ENCODE peak calls at places on chromosomes 7 and 10, in nine cellular contexts. Y, Q, Z, M, S, K, U, P and D are unnamed samples.

GRCh38 chr10:4683137-4683536 is 142.9 kb upstream of the AKR1E2 start:
- DNase-seq in Y (no peak), Q (no peak), Z (no peak), M (no peak), S (no peak), K (no peak), U (no peak), P (no peak), D (no peak)

GRCh38 chr7:129780257-129781127 is 169.0 kb downstream of the NRF1 start:
- DNase-seq in Y (peak; percentile 96), Q (no peak), Z (peak; percentile 71), M (no peak), S (peak; percentile 42), K (peak; percentile 76), U (peak; percentile 78), P (no peak), D (no peak)

GRCh38 chr7:2969398-2970306 is 74.0 kb downstream of the CARD11 start:
- DNase-seq in Y (no peak), Q (no peak), Z (no peak), M (no peak), S (no peak), K (no peak), U (no peak), P (no peak), D (no peak)

GRCh38 chr10:82942572-82943091 is 1067.6 kb downstream of the NRG3 start:
- DNase-seq in Y (peak; percentile 19), Q (no peak), Z (no peak), M (peak; percentile 67), S (peak; percentile 11), K (no peak), U (no peak), P (peak; percentile 62), D (no peak)

GRCh38 chr10:30848396-30849032 is 183.2 kb downstream of the ZNF438 start:
- DNase-seq in Y (no peak), Q (no peak), Z (no peak), M (no peak), S (no peak), K (no peak), U (no peak), P (no peak), D (no peak)

GRCh38 chr7:2403718-2404648 is 572 bp downstream of the CHST12 start:
- DNase-seq in Y (peak; percentile 56), Q (no peak), Z (peak; percentile 78), M (peak; percentile 22), S (no peak), K (peak; percentile 41), U (peak; percentile 52), P (peak; percentile 42), D (peak; percentile 51)

GRCh38 chr10:91816986-91817385 is 18.8 kb downstream of the TNKS2 start:
- DNase-seq in Y (no peak), Q (no peak), Z (no peak), M (no peak), S (no peak), K (no peak), U (no peak), P (no peak), D (no peak)

GRCh38 chr10:58435297-58435696 is 50.1 kb downstream of the TFAM start:
- DNase-seq in Y (no peak), Q (no peak), Z (no peak), M (peak; percentile 94), S (no peak), K (peak; percentile 52), U (no peak), P (peak; percentile 96), D (no peak)

GRCh38 chr7:74094224-74095095 is 10.9 kb downstream of the LIMK1 start:
- DNase-seq in Y (peak; percentile 64), Q (peak; percentile 80), Z (peak; percentile 70), M (peak; percentile 89), S (peak; percentile 71), K (peak; percentile 74), U (peak; percentile 68), P (peak; percentile 84), D (peak; percentile 18)

GRCh38 chr10:121449457-121450045 is 148.7 kb downstream of the FGFR2 start:
- DNase-seq in Y (peak; percentile 14), Q (no peak), Z (no peak), M (no peak), S (no peak), K (no peak), U (no peak), P (no peak), D (no peak)

GRCh38 chr10:8665322-8665721 is 610.8 kb downstream of the GATA3 start:
- DNase-seq in Y (no peak), Q (no peak), Z (no peak), M (no peak), S (peak; percentile 17), K (no peak), U (no peak), P (no peak), D (no peak)

GRCh38 chr10:129800796-129801340 is 163.2 kb downstream of the EBF3 start:
- DNase-seq in Y (no peak), Q (no peak), Z (no peak), M (no peak), S (no peak), K (no peak), U (no peak), P (no peak), D (no peak)

GRCh38 chr7:46352335-46352954 is 431.4 kb upstream of the IGFBP3 start:
- DNase-seq in Y (peak; percentile 43), Q (peak; percentile 55), Z (peak; percentile 87), M (peak; percentile 71), S (no peak), K (peak; percentile 33), U (peak; percentile 52), P (peak; percentile 76), D (peak; percentile 65)

GRCh38 chr10:118951218-118951617 is 78.3 kb upstream of the NANOS1 start:
- DNase-seq in Y (no peak), Q (no peak), Z (no peak), M (no peak), S (no peak), K (no peak), U (no peak), P (no peak), D (no peak)

GRCh38 chr7:81170291-81170690 is 251.4 kb upstream of the SEMA3C start:
- DNase-seq in Y (no peak), Q (no peak), Z (no peak), M (no peak), S (no peak), K (no peak), U (no peak), P (no peak), D (no peak)

GRCh38 chr7:21318190-21318915 is 109.5 kb upstream of the SP4 start:
- DNase-seq in Y (no peak), Q (no peak), Z (no peak), M (peak; percentile 37), S (no peak), K (peak; percentile 5), U (no peak), P (no peak), D (no peak)

DNA sequence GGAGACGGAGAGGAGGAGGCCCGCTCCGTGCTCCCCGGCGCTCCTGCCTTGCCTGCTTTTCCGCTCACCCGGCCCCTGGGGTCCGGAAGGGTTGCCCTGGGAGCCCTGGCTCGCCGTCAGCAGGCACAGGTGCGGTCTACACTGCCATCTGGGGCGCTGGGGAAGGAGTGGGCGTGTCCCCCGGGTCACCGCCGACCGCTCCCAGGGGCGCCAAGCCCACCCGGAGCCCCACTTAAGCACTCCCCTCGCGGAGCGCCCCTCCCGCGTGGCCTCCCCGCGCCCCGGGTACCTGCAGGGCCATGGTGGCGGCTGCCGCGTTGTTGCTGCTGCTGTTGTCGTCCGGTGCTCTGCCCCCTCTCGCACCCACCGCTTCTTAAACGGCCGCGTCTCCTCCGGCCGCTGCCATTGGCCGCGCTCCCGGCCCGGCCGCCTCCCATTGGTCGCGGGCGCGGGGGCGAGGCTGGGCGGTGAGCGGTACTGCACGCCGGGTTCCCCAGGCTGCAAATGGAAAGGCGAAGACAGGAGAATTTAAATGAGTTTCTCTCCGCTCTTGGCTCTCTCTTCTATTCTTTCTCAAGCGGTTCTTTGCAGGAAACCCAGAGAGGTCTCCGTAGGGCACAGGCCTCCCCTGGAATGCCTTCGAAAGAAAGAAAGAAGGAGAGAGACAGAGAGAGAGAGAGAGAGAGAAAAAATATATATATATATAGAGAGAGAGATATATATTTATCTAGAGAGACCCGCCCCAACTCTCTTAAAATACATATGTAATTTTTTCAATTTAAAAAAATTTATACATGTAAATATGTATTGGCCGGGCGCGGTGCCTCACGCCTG is at the start of gene ACBD7:
- DNase-seq in Y (peak; percentile 86), Q (peak; percentile 93), Z (peak; percentile 94), M (peak; percentile 61), S (peak; percentile 16), K (peak; percentile 93), U (peak; percentile 86), P (peak; percentile 81), D (peak; percentile 87)
- TF ChIP-seq CTCF in Y (peak; percentile 59), Q (no peak), Z (peak; percentile 45), M (no peak), S (no peak), K (peak; percentile 16), U (peak; percentile 43), P (peak; percentile 29), D (peak; percentile 29)

GRCh38 chr10:19347592-19347991 is 299.0 kb downstream of the MALRD1 start:
- DNase-seq in Y (no peak), Q (no peak), Z (peak; percentile 39), M (peak; percentile 4), S (no peak), K (peak; percentile 23), U (peak; percentile 10), P (peak; percentile 7), D (peak; percentile 12)
- TF ChIP-seq CTCF in Y (no peak), Q (peak; percentile 3), Z (peak; percentile 63), M (no peak), S (no peak), K (peak; percentile 49), U (peak; percentile 34), P (peak; percentile 11), D (no peak)

DNA sequence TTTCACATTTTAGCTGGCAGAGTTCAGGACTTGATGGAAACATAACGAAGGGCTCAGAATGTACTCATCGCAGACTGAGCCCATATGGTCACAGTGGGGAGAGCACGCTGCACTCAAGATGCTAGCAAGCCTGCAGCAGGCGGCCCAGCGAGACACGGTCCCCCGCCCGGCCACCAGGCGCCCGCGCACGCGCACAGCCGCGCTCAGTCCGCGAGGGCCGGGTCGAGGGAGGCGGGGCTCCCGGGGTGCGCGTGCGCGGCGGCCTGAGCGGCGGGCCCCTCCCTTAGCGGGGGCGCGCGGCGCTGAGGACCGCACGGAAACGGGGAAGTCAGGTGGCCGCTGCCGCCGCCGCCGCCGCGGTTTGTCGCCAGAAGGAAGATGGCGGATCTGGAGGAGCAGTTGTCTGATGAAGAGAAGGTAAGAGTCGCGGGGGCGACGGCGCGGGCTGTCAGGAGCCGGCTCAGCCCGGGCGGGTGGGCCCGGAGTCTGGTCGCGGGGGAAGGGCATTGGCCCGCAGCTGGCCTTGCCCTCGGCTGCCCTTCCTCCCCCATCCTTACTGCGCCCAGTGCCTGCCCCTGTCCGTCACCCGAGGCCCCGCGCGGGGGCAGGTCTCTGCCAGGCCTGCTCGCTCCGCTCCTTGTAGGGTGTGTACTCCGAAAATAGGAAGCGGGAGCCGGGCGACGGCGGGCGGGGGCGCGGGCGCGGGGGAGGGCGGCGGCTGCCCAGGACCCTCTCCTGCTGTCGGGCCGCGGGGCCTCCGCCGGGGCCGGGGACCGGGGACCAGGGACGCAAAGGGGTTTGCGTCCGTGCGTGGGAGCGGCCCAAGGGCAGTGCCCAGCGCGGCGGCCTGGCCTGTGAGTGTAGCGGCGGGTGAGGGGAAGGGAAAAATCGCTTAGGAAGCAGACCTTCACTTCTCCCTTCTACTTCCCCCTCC is at the start of gene CAPZA2:
- DNase-seq in Y (peak; percentile 94), Q (peak; percentile 100), Z (peak; percentile 96), M (peak; percentile 89), S (peak; percentile 64), K (peak; percentile 95), U (peak; percentile 97), P (peak; percentile 94), D (peak; percentile 99)
- TF ChIP-seq CTCF in Y (peak; percentile 21), Q (peak; percentile 11), Z (peak; percentile 30), M (peak; percentile 16), S (no peak), K (no peak), U (no peak), P (no peak), D (peak; percentile 23)

GRCh38 chr10:33273295-33274002 is 61.0 kb downstream of the NRP1 start:
- DNase-seq in Y (peak; percentile 92), Q (no peak), Z (peak; percentile 28), M (peak; percentile 99), S (no peak), K (peak; percentile 97), U (no peak), P (peak; percentile 100), D (no peak)
- TF ChIP-seq CTCF in Y (no peak), Q (no peak), Z (no peak), M (peak; percentile 25), S (no peak), K (peak; percentile 44), U (no peak), P (peak; percentile 21), D (no peak)